ENCODE peak calls at places on chromosomes 4 and X, in four cellular contexts. One of them, this sample, is unnamed.

GRCh38 chr4:83618431-83618830 is 82.5 kb downstream of the GPAT3 start:
- DNase-seq in T-cell: no peak
- DNase-seq in T-helper 2 cell: no peak
- DNase-seq in NCI-H1092: no peak
- DNase-seq in this sample: no peak

GRCh38 chr4:142009751-142010150 is 373.4 kb downstream of the IL15 start:
- DNase-seq in T-helper 2 cell: no peak
- DNase-seq in T-cell: no peak
- DNase-seq in NCI-H1092: no peak
- DNase-seq in this sample: no peak

GRCh38 chr4:114734581-114734980 is 136.0 kb downstream of the UGT8 start:
- DNase-seq in T-helper 2 cell: no peak
- DNase-seq in NCI-H1092: no peak
- DNase-seq in T-cell: no peak
- DNase-seq in this sample: no peak

GRCh38 chr4:91830681-91831395 is 472.9 kb upstream of the GRID2 start:
- DNase-seq in T-helper 2 cell: no peak
- DNase-seq in NCI-H1092: no peak
- DNase-seq in T-cell: no peak
- DNase-seq in this sample: no peak

GRCh38 chrX:626745-627509 is 3.7 kb upstream of the SHOX start:
- DNase-seq in NCI-H1092: no peak
- DNase-seq in T-cell: no peak
- DNase-seq in T-helper 2 cell: no peak
- DNase-seq in this sample: no peak

GRCh38 chrX:39905475-39905889 is 192.3 kb downstream of the BCOR start:
- DNase-seq in T-cell: no peak
- DNase-seq in NCI-H1092: no peak
- DNase-seq in T-helper 2 cell: no peak
- DNase-seq in this sample: no peak

GRCh38 chr4:189613202-189613601 is 327.5 kb upstream of the FRG1 start:
- DNase-seq in NCI-H1092: no peak
- DNase-seq in T-helper 2 cell: no peak
- DNase-seq in T-cell: no peak
- DNase-seq in this sample: no peak

GRCh38 chrX:22060451-22060940 is 28.4 kb downstream of the PHEX start:
- DNase-seq in T-helper 2 cell: no peak
- DNase-seq in T-cell: no peak
- DNase-seq in NCI-H1092: no peak
- DNase-seq in this sample: peak; percentile 59

GRCh38 chrX:30971761-30972603 is 82.9 kb upstream of the TAB3 start:
- DNase-seq in T-cell: no peak
- DNase-seq in NCI-H1092: peak; percentile 39
- DNase-seq in T-helper 2 cell: peak; percentile 3
- DNase-seq in this sample: peak; percentile 41

GRCh38 chr4:5755679-5756078 is 44.7 kb downstream of the EVC start:
- DNase-seq in NCI-H1092: no peak
- DNase-seq in T-cell: no peak
- DNase-seq in T-helper 2 cell: no peak
- DNase-seq in this sample: no peak

GRCh38 chr4:102761478-102761790 is 666 bp upstream of the MANBA start:
- DNase-seq in T-helper 2 cell: no peak
- DNase-seq in NCI-H1092: no peak
- DNase-seq in T-cell: no peak
- DNase-seq in this sample: peak; percentile 39

GRCh38 chrX:15849555-15849954 is 5.1 kb downstream of the AP1S2 start:
- DNase-seq in T-helper 2 cell: no peak
- DNase-seq in NCI-H1092: no peak
- DNase-seq in T-cell: no peak
- DNase-seq in this sample: no peak

GRCh38 chr4:63589796-63590195 is 819.5 kb downstream of the TECRL start:
- DNase-seq in NCI-H1092: no peak
- DNase-seq in T-helper 2 cell: no peak
- DNase-seq in T-cell: no peak
- DNase-seq in this sample: no peak

GRCh38 chr4:101969965-101970364 is 179.4 kb downstream of the BANK1 start:
- DNase-seq in T-cell: no peak
- DNase-seq in NCI-H1092: no peak
- DNase-seq in T-helper 2 cell: no peak
- DNase-seq in this sample: no peak

GRCh38 chr4:18063079-18063478 is 41.5 kb upstream of the LCORL start:
- DNase-seq in NCI-H1092: no peak
- DNase-seq in T-cell: no peak
- DNase-seq in T-helper 2 cell: no peak
- DNase-seq in this sample: no peak

This sample was measured in activated CD4-positive, alpha-beta T cell treated with anti-CD3 and anti-CD28 coated beads for 36 hours.